ENCODE peak calls at places on chromosomes 5 and 9, in six cellular contexts. One of them, this sample, is unnamed.

GRCh38 chr5:96876292-96876850 is at the start of gene ERAP2:
- DNase-seq in A549: peak
- DNase-seq in Panc1: no peak
- DNase-seq in GM23338: peak
- DNase-seq in HCT116: no peak
- DNase-seq in HepG2: peak
- DNase-seq in this sample: no peak

GRCh38 chr5:95741458-95741857 is 10.3 kb downstream of the RHOBTB3 start:
- DNase-seq in A549: no peak
- DNase-seq in HepG2: no peak
- DNase-seq in GM23338: no peak
- DNase-seq in Panc1: no peak
- DNase-seq in HCT116: no peak
- DNase-seq in this sample: no peak

GRCh38 chr5:137737349-137738256 is 1.7 kb upstream of the KLHL3 start:
- DNase-seq in Panc1: no peak
- DNase-seq in HCT116: no peak
- DNase-seq in HepG2: no peak
- DNase-seq in GM23338: no peak
- DNase-seq in A549: no peak
- DNase-seq in this sample: no peak

GRCh38 chr5:107863125-107863524 is 192.4 kb upstream of the EFNA5 start:
- DNase-seq in HCT116: no peak
- DNase-seq in HepG2: no peak
- DNase-seq in Panc1: no peak
- DNase-seq in GM23338: no peak
- DNase-seq in A549: no peak
- DNase-seq in this sample: no peak

GRCh38 chr5:175731756-175732465 is 74.0 kb downstream of the HRH2 start:
- DNase-seq in Panc1: no peak
- DNase-seq in HepG2: no peak
- DNase-seq in A549: no peak
- DNase-seq in HCT116: no peak
- DNase-seq in GM23338: no peak
- DNase-seq in this sample: no peak

GRCh38 chr5:11904270-11904906 is at the start of gene CTNND2:
- DNase-seq in GM23338: peak
- DNase-seq in HCT116: no peak
- DNase-seq in Panc1: no peak
- DNase-seq in HepG2: no peak
- DNase-seq in A549: peak
- DNase-seq in this sample: peak

GRCh38 chr9:16869961-16870605 is 387 bp downstream of the BNC2 start:
- DNase-seq in HepG2: no peak
- DNase-seq in A549: peak
- DNase-seq in Panc1: no peak
- DNase-seq in GM23338: peak
- DNase-seq in HCT116: no peak
- DNase-seq in this sample: peak

GRCh38 chr9:36401179-36401740 is 1.2 kb upstream of the RNF38 start:
- DNase-seq in GM23338: peak
- DNase-seq in HepG2: peak
- DNase-seq in HCT116: peak
- DNase-seq in Panc1: peak
- DNase-seq in A549: no peak
- DNase-seq in this sample: peak

GRCh38 chr9:22416692-22417060 is 29.9 kb upstream of the DMRTA1 start:
- DNase-seq in HepG2: no peak
- DNase-seq in GM23338: peak
- DNase-seq in A549: no peak
- DNase-seq in Panc1: no peak
- DNase-seq in HCT116: no peak
- DNase-seq in this sample: no peak

GRCh38 chr5:140131967-140132409 is 6.3 kb downstream of the IGIP start:
- DNase-seq in HCT116: peak
- DNase-seq in Panc1: no peak
- DNase-seq in A549: peak
- DNase-seq in GM23338: no peak
- DNase-seq in HepG2: no peak
- DNase-seq in this sample: no peak

GRCh38 chr9:79384091-79384490 is 187.7 kb upstream of the TLE4 start:
- DNase-seq in A549: no peak
- DNase-seq in Panc1: no peak
- DNase-seq in GM23338: no peak
- DNase-seq in HCT116: no peak
- DNase-seq in HepG2: no peak
- DNase-seq in this sample: no peak

GRCh38 chr5:174409971-174410370 is 314.4 kb upstream of the MSX2 start:
- DNase-seq in HepG2: no peak
- DNase-seq in HCT116: no peak
- DNase-seq in Panc1: no peak
- DNase-seq in A549: no peak
- DNase-seq in GM23338: no peak
- DNase-seq in this sample: no peak

GRCh38 chr5:115068239-115069086 is 101.2 kb downstream of the TRIM36 start:
- DNase-seq in A549: peak
- DNase-seq in HepG2: peak
- DNase-seq in GM23338: peak
- DNase-seq in HCT116: peak
- DNase-seq in Panc1: no peak
- DNase-seq in this sample: no peak

GRCh38 chr5:176629317-176629852 is 949 bp downstream of the SNCB start:
- DNase-seq in HepG2: no peak
- DNase-seq in A549: no peak
- DNase-seq in GM23338: no peak
- DNase-seq in Panc1: no peak
- DNase-seq in HCT116: no peak
- DNase-seq in this sample: peak

GRCh38 chr9:123049589-123050222 is 16.2 kb downstream of the GPR21 start:
- DNase-seq in HCT116: no peak
- DNase-seq in A549: no peak
- DNase-seq in HepG2: peak
- DNase-seq in GM23338: no peak
- DNase-seq in Panc1: no peak
- DNase-seq in this sample: no peak

GRCh38 chr5:41843456-41844112 is 26.6 kb downstream of the OXCT1 start:
- DNase-seq in HCT116: peak
- DNase-seq in Panc1: no peak
- DNase-seq in A549: peak
- DNase-seq in HepG2: peak
- DNase-seq in GM23338: peak
- DNase-seq in this sample: peak

GRCh38 chr5:143879646-143880045 is 67.7 kb downstream of the HMHB1 start:
- DNase-seq in A549: no peak
- DNase-seq in GM23338: no peak
- DNase-seq in Panc1: no peak
- DNase-seq in HCT116: no peak
- DNase-seq in HepG2: peak
- DNase-seq in this sample: no peak

GRCh38 chr5:145237843-145238242 is 597.3 kb downstream of the PRELID2 start:
- DNase-seq in A549: peak
- DNase-seq in GM23338: peak
- DNase-seq in HCT116: peak
- DNase-seq in HepG2: peak
- DNase-seq in Panc1: peak
- DNase-seq in this sample: peak

GRCh38 chr5:40503438-40503837 is 176.3 kb upstream of the PTGER4 start:
- DNase-seq in GM23338: no peak
- DNase-seq in HepG2: no peak
- DNase-seq in HCT116: no peak
- DNase-seq in A549: no peak
- DNase-seq in Panc1: no peak
- DNase-seq in this sample: no peak

GRCh38 chr9:35681341-35682002 is 7.7 kb downstream of the CA9 start:
- DNase-seq in A549: no peak
- DNase-seq in GM23338: no peak
- DNase-seq in HepG2: no peak
- DNase-seq in Panc1: no peak
- DNase-seq in HCT116: no peak
- DNase-seq in this sample: no peak

GRCh38 chr5:77398896-77399295 is 93.2 kb downstream of the WDR41 start:
- DNase-seq in Panc1: no peak
- DNase-seq in A549: no peak
- DNase-seq in HepG2: no peak
- DNase-seq in HCT116: no peak
- DNase-seq in GM23338: peak
- DNase-seq in this sample: no peak

GRCh38 chr9:129416831-129417604 is 203.9 kb downstream of the C9orf50 start:
- DNase-seq in Panc1: no peak
- DNase-seq in HCT116: no peak
- DNase-seq in GM23338: no peak
- DNase-seq in A549: no peak
- DNase-seq in HepG2: no peak
- DNase-seq in this sample: no peak

GRCh38 chr5:137264573-137264972 is 234.6 kb downstream of the SPOCK1 start:
- DNase-seq in HCT116: no peak
- DNase-seq in GM23338: no peak
- DNase-seq in Panc1: no peak
- DNase-seq in HepG2: no peak
- DNase-seq in A549: no peak
- DNase-seq in this sample: no peak

GRCh38 chr5:92380069-92380770 is 997.1 kb upstream of the ARRDC3 start:
- DNase-seq in GM23338: no peak
- DNase-seq in HepG2: no peak
- DNase-seq in A549: no peak
- DNase-seq in Panc1: no peak
- DNase-seq in HCT116: no peak
- DNase-seq in this sample: no peak
- TF ChIP-seq REST in GM23338: no peak
- TF ChIP-seq REST in HepG2: no peak
- TF ChIP-seq REST in A549: no peak
- TF ChIP-seq REST in Panc1: no peak
- TF ChIP-seq REST in HCT116: no peak
- TF ChIP-seq REST in this sample: no peak

GRCh38 chr9:8860925-8861324 is 1061.3 kb upstream of the DMAC1 start:
- DNase-seq in A549: no peak
- DNase-seq in HepG2: no peak
- DNase-seq in GM23338: no peak
- DNase-seq in HCT116: no peak
- DNase-seq in Panc1: no peak
- DNase-seq in this sample: no peak
- TF ChIP-seq REST in A549: no peak
- TF ChIP-seq REST in HepG2: no peak
- TF ChIP-seq REST in GM23338: no peak
- TF ChIP-seq REST in HCT116: no peak
- TF ChIP-seq REST in Panc1: no peak
- TF ChIP-seq REST in this sample: no peak

DNA sequence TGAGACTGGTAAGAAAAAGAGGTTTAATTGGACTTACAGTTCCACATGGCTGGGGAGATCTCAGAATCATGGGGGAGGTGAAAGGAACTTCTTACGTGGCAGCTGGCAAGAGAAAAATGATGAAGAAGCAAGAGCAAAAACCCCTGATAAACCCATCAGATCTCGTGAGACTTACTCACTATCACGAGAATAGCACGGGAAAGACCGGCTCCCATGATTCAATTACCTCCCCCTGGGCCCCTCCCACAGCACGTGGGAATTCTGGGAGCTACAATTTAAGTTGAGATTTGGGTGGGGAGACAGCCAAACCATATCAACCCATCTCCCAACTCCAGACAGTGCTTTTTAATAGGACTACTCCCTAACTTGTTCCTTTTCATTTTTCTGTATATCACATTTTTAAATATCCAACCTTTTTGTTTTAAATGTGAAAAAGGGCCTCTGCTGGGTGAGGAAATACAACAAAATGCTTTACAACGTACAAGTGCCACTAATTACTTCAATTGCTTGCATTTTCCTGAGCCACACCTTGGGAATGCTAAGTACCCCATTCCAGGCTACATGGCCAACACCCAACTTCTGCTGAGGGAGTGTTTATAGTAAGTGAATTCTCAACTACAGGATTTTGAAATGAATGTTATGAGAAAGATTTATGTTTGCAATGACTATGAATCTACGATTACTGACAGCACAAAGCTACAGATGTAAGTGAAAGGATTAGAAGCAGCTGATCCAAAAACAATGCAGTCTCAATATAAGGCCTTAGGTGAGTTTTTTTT is 294.1 kb upstream of the CD180 start:
- DNase-seq in HCT116: no peak
- DNase-seq in GM23338: no peak
- DNase-seq in HepG2: no peak
- DNase-seq in Panc1: no peak
- DNase-seq in A549: no peak
- DNase-seq in this sample: no peak
- TF ChIP-seq REST in HCT116: no peak
- TF ChIP-seq REST in GM23338: no peak
- TF ChIP-seq REST in HepG2: no peak
- TF ChIP-seq REST in Panc1: no peak
- TF ChIP-seq REST in A549: no peak
- TF ChIP-seq REST in this sample: no peak

DNA sequence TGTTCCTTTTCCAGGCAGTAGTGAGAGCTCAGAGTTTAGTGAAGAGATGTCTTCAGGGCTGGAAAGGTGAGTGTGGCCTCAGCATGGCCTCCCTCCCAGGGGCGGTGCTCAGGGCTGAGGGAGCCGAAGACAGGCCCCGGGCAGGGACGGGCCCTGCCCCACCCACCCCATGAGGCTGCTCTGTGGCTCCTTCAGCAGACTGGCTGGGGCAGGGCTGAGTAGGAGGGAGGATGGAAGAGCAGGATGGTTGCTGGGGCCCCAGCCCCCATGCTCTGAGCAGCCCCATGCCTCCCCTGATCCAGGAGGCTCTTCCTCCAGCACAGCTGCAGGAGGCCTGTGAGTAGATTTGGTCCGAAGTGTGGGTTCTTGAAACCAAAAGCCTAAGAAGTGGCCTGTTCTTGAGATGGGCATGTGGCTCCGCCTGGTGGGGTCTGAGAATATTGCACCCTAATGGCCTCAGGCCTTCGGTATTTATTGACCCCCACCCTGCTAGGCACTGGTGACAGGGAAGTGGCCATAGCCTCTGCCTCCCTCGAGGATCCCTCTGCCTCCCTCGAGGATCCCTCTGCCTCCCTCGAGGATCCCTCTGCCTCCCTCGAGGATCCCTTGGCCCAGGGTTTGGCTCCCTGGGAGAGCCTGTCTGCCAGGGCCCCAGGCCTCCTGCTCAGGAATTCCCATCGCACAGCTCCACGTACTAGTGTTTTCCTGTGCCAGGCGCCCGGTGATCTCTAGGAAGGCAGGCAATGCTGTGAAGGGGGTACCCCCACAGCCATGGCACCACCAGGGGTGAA is 65.4 kb upstream of the GARNL3 start:
- DNase-seq in Panc1: peak
- DNase-seq in HCT116: peak
- DNase-seq in A549: peak
- DNase-seq in HepG2: peak
- DNase-seq in GM23338: peak
- DNase-seq in this sample: peak
- TF ChIP-seq REST in Panc1: no peak
- TF ChIP-seq REST in HCT116: no peak
- TF ChIP-seq REST in A549: no peak
- TF ChIP-seq REST in HepG2: no peak
- TF ChIP-seq REST in GM23338: no peak
- TF ChIP-seq REST in this sample: no peak

This sample was measured in SK-N-SH.